ENCODE peak calls at places on chromosomes 4 and X, in eight cellular contexts. H is NCI-H2081 treated with DMSO at 0.1 percent for 48 hours, Z is endodermal cell, V is Right ventricle myocardium superior, M is fibroblast of lung, R is NCI-H2107, D is AG10803, N is OCI-LY7. O is an unnamed sample.

GRCh38 chrX:64389489-64389888 is 5.8 kb downstream of the MTMR8 start:
- DNase-seq in H (no peak), Z (no peak), V (no peak), M (no peak), R (no peak), D (no peak), N (no peak), O (no peak)

GRCh38 chrX:30659421-30659820 is 6.2 kb downstream of the GK start:
- DNase-seq in H (no peak), Z (no peak), V (no peak), M (peak), R (no peak), D (peak), N (no peak), O (no peak)

GRCh38 chr4:78902313-78902712 is 36.9 kb downstream of the PAQR3 start:
- DNase-seq in H (no peak), Z (no peak), V (no peak), M (peak), R (no peak), D (no peak), N (no peak), O (no peak)

GRCh38 chrX:41733939-41734338 is 10.0 kb downstream of the GPR82 start:
- DNase-seq in H (no peak), Z (no peak), V (no peak), M (no peak), R (no peak), D (no peak), N (peak), O (no peak)

GRCh38 chrX:97756879-97757278 is 873.2 kb downstream of the RPA4 start:
- DNase-seq in H (no peak), Z (no peak), V (no peak), M (no peak), R (no peak), D (no peak), N (no peak), O (no peak)

GRCh38 chr4:38902695-38903094 is 35.1 kb downstream of the FAM114A1 start:
- DNase-seq in H (peak), Z (no peak), V (no peak), M (no peak), R (no peak), D (peak), N (peak), O (no peak)

GRCh38 chr4:68951806-68952585 is 392 bp upstream of the UGT2A3 start:
- DNase-seq in H (no peak), Z (no peak), V (no peak), M (no peak), R (no peak), D (no peak), N (no peak), O (no peak)

GRCh38 chrX:10619311-10620015 is 922 bp downstream of the MID1 start:
- DNase-seq in H (no peak), Z (no peak), V (no peak), M (peak), R (no peak), D (no peak), N (no peak), O (no peak)

GRCh38 chrX:71533514-71533849 is 578 bp downstream of the OGT start:
- DNase-seq in H (no peak), Z (no peak), V (no peak), M (peak), R (no peak), D (no peak), N (peak), O (no peak)

GRCh38 chrX:153378607-153379006 is 22.5 kb downstream of the PNMA6E start:
- DNase-seq in H (no peak), Z (no peak), V (no peak), M (no peak), R (no peak), D (no peak), N (no peak), O (no peak)

GRCh38 chrX:79623098-79623762 is 256.1 kb upstream of the ITM2A start:
- DNase-seq in H (no peak), Z (no peak), V (no peak), M (no peak), R (no peak), D (no peak), N (no peak), O (no peak)

GRCh38 chrX:72609313-72609712 is 36.7 kb upstream of the HDAC8 start:
- DNase-seq in H (no peak), Z (no peak), V (no peak), M (no peak), R (no peak), D (no peak), N (no peak), O (no peak)

GRCh38 chrX:153637121-153638040 is 9.6 kb upstream of the DUSP9 start:
- DNase-seq in H (no peak), Z (peak), V (no peak), M (no peak), R (no peak), D (no peak), N (no peak), O (no peak)

GRCh38 chrX:64204701-64205440 is 637 bp downstream of the AMER1 start:
- DNase-seq in H (no peak), Z (peak), V (peak), M (peak), R (peak), D (peak), N (peak), O (no peak)

GRCh38 chr4:174757736-174758135 is 71.3 kb downstream of the GLRA3 start:
- DNase-seq in H (no peak), Z (peak), V (no peak), M (no peak), R (no peak), D (no peak), N (no peak), O (peak)

GRCh38 chrX:74536142-74537010 is 78.0 kb downstream of the RLIM start:
- DNase-seq in H (peak), Z (peak), V (peak), M (peak), R (peak), D (peak), N (no peak), O (peak)

GRCh38 chr4:53537606-53538005 is 53.7 kb downstream of the LNX1 start:
- DNase-seq in H (no peak), Z (no peak), V (no peak), M (no peak), R (no peak), D (no peak), N (no peak), O (no peak)

GRCh38 chrX:152632445-152633097 is 5.1 kb upstream of the GABRQ start:
- DNase-seq in H (no peak), Z (peak), V (no peak), M (peak), R (no peak), D (peak), N (peak), O (no peak)

GRCh38 chr4:93373893-93374860 is 454.4 kb upstream of the ATOH1 start:
- DNase-seq in H (no peak), Z (no peak), V (no peak), M (peak), R (no peak), D (no peak), N (no peak), O (no peak)

GRCh38 chr4:73019462-73020047 is 50.0 kb downstream of the COX18 start:
- DNase-seq in H (no peak), Z (no peak), V (no peak), M (peak), R (no peak), D (peak), N (peak), O (no peak)

GRCh38 chrX:123771449-123772064 is 38.7 kb upstream of the THOC2 start:
- DNase-seq in H (no peak), Z (no peak), V (no peak), M (no peak), R (no peak), D (no peak), N (no peak), O (no peak)

GRCh38 chr4:150117629-150118028 is 39.4 kb downstream of the DCLK2 start:
- DNase-seq in H (no peak), Z (no peak), V (no peak), M (peak), R (no peak), D (no peak), N (no peak), O (no peak)

GRCh38 chrX:148501121-148502066 is 977 bp downstream of the AFF2 start:
- DNase-seq in H (no peak), Z (peak), V (peak), M (no peak), R (no peak), D (peak), N (peak), O (no peak)

GRCh38 chr4:181819951-181820350 is 423.3 kb upstream of the TENM3 start:
- DNase-seq in H (no peak), Z (no peak), V (no peak), M (peak), R (no peak), D (peak), N (no peak), O (no peak)

GRCh38 chr4:82398263-82398662 is 24.5 kb upstream of the HNRNPD start:
- DNase-seq in H (no peak), Z (no peak), V (no peak), M (no peak), R (no peak), D (no peak), N (no peak), O (no peak)

GRCh38 chr4:63717384-63717783 is 691.9 kb downstream of the TECRL start:
- DNase-seq in H (no peak), Z (no peak), V (no peak), M (no peak), R (no peak), D (no peak), N (no peak), O (no peak)

GRCh38 chr4:19831644-19832285 is 419.9 kb upstream of the SLIT2 start:
- DNase-seq in H (no peak), Z (no peak), V (no peak), M (peak), R (no peak), D (peak), N (no peak), O (no peak)

GRCh38 chr4:153466637-153467153 is 535 bp downstream of the TMEM131L start:
- DNase-seq in H (no peak), Z (peak), V (peak), M (no peak), R (no peak), D (no peak), N (peak), O (no peak)

GRCh38 chr4:43238556-43238955 is 346.0 kb downstream of the GRXCR1 start:
- DNase-seq in H (no peak), Z (no peak), V (no peak), M (no peak), R (no peak), D (no peak), N (no peak), O (no peak)

GRCh38 chrX:131227608-131228007 is 61.5 kb downstream of the IGSF1 start:
- DNase-seq in H (no peak), Z (no peak), V (no peak), M (no peak), R (no peak), D (no peak), N (no peak), O (no peak)

O was measured in NCI-H1436 treated with DMSO at 0.1 percent for 48 hours.